ENCODE peak calls at places on chromosomes 3 and 15, in five cellular contexts. S is progenitor cell of endocrine pancreas, M is lower lobe of right lung, O is heart left ventricle, N is astrocyte of the spinal cord. Q is an unnamed sample.

GRCh38 chr3:190496859-190497258 is 17.0 kb upstream of the IL1RAP start:
- DNase-seq in S (no peak), M (no peak), O (no peak), N (no peak), Q (no peak)

GRCh38 chr3:58411036-58411435 is 22.6 kb downstream of the PDHB start:
- DNase-seq in S (no peak), M (no peak), O (no peak), N (no peak), Q (no peak)

GRCh38 chr3:71652786-71653419 is 69.4 kb upstream of the FOXP1 start:
- DNase-seq in S (no peak), M (peak; percentile 51), O (no peak), N (peak; percentile 74), Q (no peak)

GRCh38 chr3:84717894-84718293 is 240.9 kb upstream of the CADM2 start:
- DNase-seq in S (no peak), M (no peak), O (no peak), N (no peak), Q (no peak)

GRCh38 chr15:76217029-76217866 is 94.0 kb downstream of the ETFA start:
- DNase-seq in S (no peak), M (no peak), O (no peak), N (peak; percentile 72), Q (no peak)

GRCh38 chr3:35200056-35200455 is 439.3 kb upstream of the ARPP21 start:
- DNase-seq in S (no peak), M (no peak), O (no peak), N (peak; percentile 84), Q (no peak)

GRCh38 chr3:99902091-99902490 is 84.4 kb downstream of the CMSS1 start:
- DNase-seq in S (no peak), M (no peak), O (no peak), N (peak; percentile 45), Q (no peak)

GRCh38 chr15:36924076-36924475 is 176.3 kb downstream of the MEIS2 start:
- DNase-seq in S (no peak), M (no peak), O (no peak), N (no peak), Q (no peak)

GRCh38 chr15:44101944-44102343 is 93.1 kb downstream of the FRMD5 start:
- DNase-seq in S (no peak), M (no peak), O (no peak), N (peak; percentile 82), Q (no peak)

GRCh38 chr3:133117342-133117741 is 79.2 kb downstream of the TMEM108 start:
- DNase-seq in S (no peak), M (no peak), O (no peak), N (no peak), Q (no peak)

GRCh38 chr3:46947981-46948791 is 28.4 kb downstream of the CCDC12 start:
- DNase-seq in S (no peak), M (peak; percentile 82), O (peak; percentile 60), N (no peak), Q (peak; percentile 66)

GRCh38 chr3:143207338-143207961 is 87.9 kb downstream of the CHST2 start:
- DNase-seq in S (no peak), M (no peak), O (no peak), N (peak; percentile 71), Q (no peak)

GRCh38 chr3:132029182-132029902 is 5.5 kb downstream of the CPNE4 start:
- DNase-seq in S (peak; percentile 86), M (peak; percentile 86), O (peak; percentile 82), N (peak; percentile 82), Q (peak; percentile 19)

GRCh38 chr3:147420361-147421183 is 11.4 kb downstream of the ZIC1 start:
- DNase-seq in S (no peak), M (no peak), O (no peak), N (peak; percentile 33), Q (no peak)

GRCh38 chr15:40891810-40892448 is 2.3 kb upstream of the VPS18 start:
- DNase-seq in S (no peak), M (no peak), O (no peak), N (peak; percentile 62), Q (no peak)

GRCh38 chr15:60972866-60973265 is 256.2 kb downstream of the RORA start:
- DNase-seq in S (no peak), M (no peak), O (no peak), N (peak; percentile 67), Q (no peak)

DNA sequence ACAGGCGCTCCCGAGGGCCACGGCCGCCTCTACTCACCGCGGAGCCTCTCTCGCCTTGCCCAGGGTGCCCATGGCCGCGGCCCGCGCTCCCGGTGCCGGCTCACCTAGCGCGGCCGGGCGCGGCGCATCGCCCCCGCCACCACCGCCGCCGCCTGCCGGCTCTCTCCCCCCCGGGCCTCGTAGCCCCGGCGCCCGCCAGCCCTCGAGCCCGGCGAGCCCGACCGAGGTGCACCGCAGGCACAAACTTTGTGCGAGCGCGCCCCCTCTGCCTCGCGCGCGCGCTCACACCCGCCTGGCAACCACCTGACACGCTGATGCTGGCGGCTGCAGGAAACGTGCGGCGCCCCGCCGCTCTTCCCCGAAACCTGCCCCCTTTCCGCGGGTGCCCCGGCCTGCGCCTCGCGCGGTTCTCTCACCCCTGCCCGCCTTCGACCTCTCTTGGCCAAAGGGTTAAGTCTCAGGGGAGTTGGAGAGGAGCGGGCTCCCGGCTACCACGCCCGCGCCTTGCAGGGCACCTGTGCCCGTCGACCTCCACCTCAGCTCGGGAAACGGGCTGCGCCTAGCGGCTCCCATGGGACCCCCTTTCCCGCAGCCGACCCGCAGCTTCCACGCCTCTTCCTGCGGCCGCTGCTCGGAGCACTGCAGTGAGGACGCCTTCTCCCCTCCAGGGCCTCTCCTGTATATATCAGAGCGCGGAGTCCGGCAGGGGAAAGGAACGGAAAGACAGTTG is at the start of gene RASGRP1:
- DNase-seq in S (peak; percentile 60), M (peak; percentile 79), O (peak; percentile 81), N (peak; percentile 41), Q (peak; percentile 84)
- TF ChIP-seq CTCF in S (no peak), M (peak; percentile 11), O (no peak), N (peak; percentile 20), Q (no peak)

DNA sequence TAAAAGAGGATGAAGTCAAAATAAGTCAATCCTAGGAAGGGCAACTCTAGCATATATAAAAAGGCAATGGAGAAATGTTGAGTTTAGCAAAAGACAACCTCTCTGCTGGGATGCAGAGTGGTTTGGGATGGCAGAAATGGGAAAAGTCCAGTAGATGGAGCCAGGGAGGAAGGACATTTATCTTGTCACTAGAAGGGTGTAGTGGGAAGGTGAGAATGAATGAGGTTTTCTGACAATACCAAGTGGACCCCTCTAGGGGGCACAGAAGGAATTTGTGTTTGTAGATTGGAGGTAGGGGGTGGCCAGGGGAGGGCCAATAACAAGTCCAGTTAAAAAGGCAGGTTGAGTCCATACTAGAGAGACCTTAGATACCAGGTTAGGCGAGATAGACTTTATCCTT is 80.0 kb downstream of the THSD4 start:
- DNase-seq in S (no peak), M (no peak), O (no peak), N (no peak), Q (no peak)
- TF ChIP-seq CTCF in S (peak; percentile 12), M (no peak), O (no peak), N (peak; percentile 18), Q (no peak)

GRCh38 chr15:47500823-47501222 is 216.5 kb upstream of the SEMA6D start:
- DNase-seq in S (no peak), M (no peak), O (no peak), N (no peak), Q (no peak)

GRCh38 chr15:47496343-47497185 is 220.7 kb upstream of the SEMA6D start:
- DNase-seq in S (no peak), M (no peak), O (no peak), N (no peak), Q (no peak)
- TF ChIP-seq CTCF in S (peak; percentile 21), M (no peak), O (no peak), N (no peak), Q (no peak)

DNA sequence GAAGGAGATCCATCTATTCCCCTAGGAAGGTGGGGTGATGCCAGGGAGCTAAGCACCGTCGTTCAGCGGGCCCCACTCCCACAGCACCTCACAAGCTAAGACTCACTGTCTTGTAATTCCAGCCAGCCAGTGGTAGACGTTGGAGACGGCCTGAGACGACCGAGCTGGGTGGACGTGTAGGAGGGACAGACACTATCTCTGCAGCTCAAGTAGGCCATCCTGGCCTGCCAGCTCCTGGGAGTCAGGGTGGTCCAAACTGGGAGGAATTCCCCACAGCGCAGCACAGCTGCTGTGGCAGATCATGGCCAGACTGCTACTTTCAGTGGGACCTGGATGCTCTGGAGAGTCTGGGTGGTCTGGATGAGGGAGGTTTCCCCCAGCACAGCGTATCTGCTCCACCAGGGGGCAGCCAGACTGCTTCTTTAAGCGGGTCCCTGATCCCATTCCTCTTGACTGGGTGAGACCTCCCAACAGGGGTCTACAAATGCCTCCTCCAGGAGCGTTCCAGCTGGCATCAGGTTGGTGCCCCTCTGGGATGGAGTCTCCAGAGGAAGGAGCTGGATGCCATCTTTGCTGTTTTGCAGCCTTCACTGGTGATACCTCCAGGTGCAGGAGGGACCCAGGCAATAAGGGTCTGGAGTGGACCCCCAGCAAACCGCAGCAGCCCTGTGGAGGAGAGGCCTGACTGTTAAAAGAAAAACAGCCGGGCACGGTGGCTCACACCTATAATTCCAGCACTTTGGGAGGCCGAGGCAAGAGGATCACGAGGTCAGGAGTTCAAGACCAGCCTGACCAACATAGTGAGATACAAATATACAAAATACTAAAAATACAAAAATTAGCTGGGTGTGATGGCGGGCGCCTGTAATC is 27.6 kb downstream of the GNB5 start:
- DNase-seq in S (no peak), M (no peak), O (no peak), N (no peak), Q (no peak)
- TF ChIP-seq CTCF in S (peak; percentile 39), M (no peak), O (no peak), N (peak; percentile 19), Q (peak; percentile 14)

Q was measured in natural killer cell.